ENCODE peak calls at places on chromosomes 13 and 19, in eight cellular contexts. F, O, P, X, T, K, I and C are unnamed samples.

GRCh38 chr19:3073159-3073563 is 10.9 kb upstream of the TLE5 start:
- DNase-seq in T (peak; percentile 98), P (peak; percentile 66), F (no peak), K (no peak), I (peak; percentile 72), X (peak; percentile 81), O (no peak), C (peak; percentile 13)

GRCh38 chr13:99357149-99357596 is 50.0 kb upstream of the GPR183 start:
- DNase-seq in P (no peak), O (no peak), T (no peak), F (peak; percentile 10), I (no peak), K (no peak), X (no peak), C (no peak)

GRCh38 chr13:51113969-51114368 is 2.9 kb upstream of the C13orf42 start:
- DNase-seq in F (no peak), K (no peak), X (no peak), O (peak; percentile 26), P (no peak), I (no peak), T (no peak), C (no peak)

GRCh38 chr13:23793711-23794110 is 95.5 kb downstream of the MIPEP start:
- DNase-seq in X (no peak), O (no peak), I (no peak), F (no peak), T (no peak), K (no peak), P (no peak), C (no peak)

GRCh38 chr19:52665529-52665928 is 27.4 kb upstream of the ZNF83 start:
- DNase-seq in K (no peak), X (peak; percentile 51), I (peak; percentile 75), F (peak; percentile 11), O (no peak), T (no peak), P (no peak), C (no peak)

GRCh38 chr13:100235311-100235901 is 146.5 kb downstream of the PCCA start:
- DNase-seq in P (peak; percentile 17), F (no peak), O (no peak), I (peak; percentile 8), X (peak; percentile 59), T (peak; percentile 40), K (peak; percentile 42), C (peak; percentile 40)

GRCh38 chr13:98234348-98234747 is 57.3 kb upstream of the RNF113B start:
- DNase-seq in K (no peak), T (no peak), O (no peak), P (no peak), F (no peak), I (no peak), X (no peak), C (no peak)

GRCh38 chr19:47539747-47540311 is 25.0 kb upstream of the NAPA start:
- DNase-seq in O (no peak), P (no peak), K (no peak), I (no peak), T (no peak), X (no peak), F (no peak), C (no peak)

GRCh38 chr13:77124423-77124822 is 97.5 kb upstream of the FBXL3 start:
- DNase-seq in P (no peak), K (no peak), F (no peak), O (no peak), T (no peak), X (peak; percentile 35), I (no peak), C (no peak)

GRCh38 chr13:95020298-95020987 is 280.8 kb downstream of the ABCC4 start:
- DNase-seq in T (no peak), I (no peak), K (no peak), F (no peak), X (peak; percentile 81), O (no peak), P (no peak), C (no peak)

GRCh38 chr13:31105020-31105800 is 56.5 kb downstream of the HSPH1 start:
- DNase-seq in P (no peak), O (peak; percentile 53), K (no peak), I (no peak), T (no peak), X (no peak), F (no peak), C (no peak)

GRCh38 chr19:35786299-35787160 is 11.2 kb downstream of the ARHGAP33 start:
- DNase-seq in I (no peak), O (no peak), F (no peak), T (no peak), K (no peak), X (no peak), P (no peak), C (no peak)

GRCh38 chr19:13173129-13173737 is 23.0 kb downstream of the IER2 start:
- DNase-seq in F (no peak), P (no peak), O (no peak), I (no peak), X (no peak), K (no peak), T (no peak), C (no peak)

GRCh38 chr19:2050349-2050990 is 574 bp downstream of the MKNK2 start:
- DNase-seq in F (no peak), K (no peak), P (no peak), I (no peak), X (no peak), T (no peak), O (no peak), C (no peak)

GRCh38 chr19:33311326-33311682 is 9.0 kb upstream of the CEBPA start:
- DNase-seq in T (no peak), P (no peak), K (peak; percentile 38), I (no peak), X (no peak), F (no peak), O (no peak), C (peak; percentile 9)

GRCh38 chr19:32570081-32570785 is 10.8 kb upstream of the PDCD5 start:
- DNase-seq in I (no peak), F (no peak), X (peak; percentile 70), P (peak; percentile 72), K (peak; percentile 62), O (peak; percentile 37), T (peak; percentile 60), C (peak; percentile 70)

GRCh38 chr13:39784347-39784746 is 128.9 kb downstream of the COG6 start:
- DNase-seq in I (no peak), X (no peak), F (no peak), K (no peak), O (no peak), T (no peak), P (no peak), C (no peak)

GRCh38 chr19:50858896-50859295 is 4.2 kb downstream of the KLK3 start:
- DNase-seq in F (no peak), T (no peak), P (no peak), I (no peak), O (no peak), X (no peak), K (no peak), C (no peak)

GRCh38 chr13:87877477-87877876 is 206.3 kb downstream of the SLITRK5 start:
- DNase-seq in I (no peak), F (no peak), T (no peak), X (no peak), P (no peak), O (no peak), K (no peak), C (no peak)

GRCh38 chr13:65540064-65540635 is 1690.0 kb downstream of the PCDH9 start:
- DNase-seq in F (peak; percentile 14), X (peak; percentile 26), T (no peak), P (no peak), I (no peak), K (no peak), O (no peak), C (no peak)

GRCh38 chr13:112032186-112032835 is 34.6 kb upstream of the SOX1 start:
- DNase-seq in P (no peak), O (no peak), I (no peak), X (peak; percentile 24), T (no peak), K (no peak), F (no peak), C (no peak)

GRCh38 chr13:109875746-109876145 is 89.4 kb upstream of the IRS2 start:
- DNase-seq in X (no peak), F (no peak), P (no peak), I (no peak), O (no peak), T (no peak), K (no peak), C (peak; percentile 93)

GRCh38 chr13:36998624-36999041 is 507 bp downstream of the ALG5 start:
- DNase-seq in X (no peak), F (no peak), P (peak; percentile 25), K (peak; percentile 9), O (peak; percentile 39), T (no peak), I (no peak), C (no peak)

GRCh38 chr13:34156841-34157365 is 339.0 kb downstream of the RFC3 start:
- DNase-seq in F (peak; percentile 49), P (peak; percentile 88), K (peak; percentile 44), O (peak; percentile 80), T (no peak), X (peak; percentile 94), I (peak; percentile 99), C (peak; percentile 37)

GRCh38 chr19:21148681-21149080 is 6.8 kb downstream of the ZNF431 start:
- DNase-seq in O (no peak), I (no peak), F (no peak), T (no peak), K (no peak), X (no peak), P (no peak), C (no peak)

GRCh38 chr13:109400192-109400591 is 386.2 kb downstream of the IRS2 start:
- DNase-seq in X (no peak), O (no peak), K (peak; percentile 95), P (peak; percentile 38), T (no peak), F (no peak), I (no peak), C (no peak)

GRCh38 chr19:6773323-6773931 is 919 bp downstream of the VAV1 start:
- DNase-seq in T (no peak), X (no peak), O (peak; percentile 55), P (no peak), F (no peak), I (no peak), K (peak; percentile 88), C (peak; percentile 78)